ENCODE peak calls at places on chromosome 10, in nine cellular contexts. H is BE2C, Q is foreskin fibroblast, P is omental fat pad, A is GM12865, J is hippocampal formation, N is kidney glomerular epithelial cell, Z is cortex of kidney, D is EL. K is an unnamed sample.

GRCh38 chr10:35006836-35007235 is 83.3 kb downstream of the CUL2 start:
- DNase-seq in N (no peak), Q (peak; percentile 54), D (peak; percentile 67), H (no peak), A (no peak), P (no peak), J (no peak), Z (no peak), K (no peak)

GRCh38 chr10:33211123-33211878 is 123.2 kb downstream of the NRP1 start:
- DNase-seq in Z (no peak), P (no peak), J (no peak), H (no peak), Q (peak; percentile 92), D (peak; percentile 81), A (peak; percentile 20), N (peak; percentile 24), K (no peak)

GRCh38 chr10:90872648-90873020 is 860 bp downstream of the RPP30 start:
- DNase-seq in D (no peak), J (no peak), A (peak; percentile 27), P (no peak), H (no peak), Q (no peak), N (no peak), Z (no peak), K (no peak)

GRCh38 chr10:86968994-86969355 is 693 bp downstream of the ADIRF start:
- DNase-seq in P (no peak), D (no peak), Z (no peak), H (no peak), A (no peak), Q (no peak), N (no peak), J (no peak), K (no peak)

GRCh38 chr10:124527996-124528395 is 66.4 kb downstream of the LHPP start:
- DNase-seq in Z (no peak), J (no peak), A (no peak), P (no peak), D (no peak), H (no peak), Q (no peak), N (no peak), K (no peak)

GRCh38 chr10:88347022-88347421 is 236.1 kb downstream of the RNLS start:
- DNase-seq in A (no peak), J (no peak), D (no peak), P (no peak), N (no peak), Z (no peak), H (peak; percentile 55), Q (no peak), K (no peak)

GRCh38 chr10:61592581-61592980 is 70.1 kb upstream of the CABCOCO1 start:
- DNase-seq in N (no peak), P (no peak), D (peak; percentile 28), Z (no peak), Q (peak; percentile 6), A (peak; percentile 38), H (peak; percentile 17), J (no peak), K (no peak)

GRCh38 chr10:48742891-48743845 is 58.5 kb downstream of the WDFY4 start:
- DNase-seq in P (no peak), J (no peak), Z (no peak), N (no peak), A (peak; percentile 17), Q (no peak), H (no peak), D (no peak), K (no peak)

GRCh38 chr10:26486985-26487850 is 49.1 kb downstream of the APBB1IP start:
- DNase-seq in H (no peak), D (peak; percentile 98), A (peak; percentile 76), J (no peak), N (peak; percentile 97), P (no peak), Q (peak; percentile 87), Z (no peak), K (peak; percentile 100)

GRCh38 chr10:59432207-59432900 is 70.0 kb upstream of the FAM13C start:
- DNase-seq in N (peak; percentile 0), Q (peak; percentile 43), J (no peak), A (no peak), H (no peak), D (no peak), Z (no peak), P (no peak), K (peak; percentile 42)

GRCh38 chr10:122126763-122127659 is 138.0 kb downstream of the TACC2 start:
- DNase-seq in H (no peak), D (peak; percentile 96), Q (peak; percentile 95), P (no peak), J (no peak), Z (no peak), A (no peak), N (peak; percentile 76), K (peak; percentile 93)

GRCh38 chr10:75770634-75771081 is 339.2 kb downstream of the LRMDA start:
- DNase-seq in Q (peak; percentile 56), P (no peak), J (no peak), Z (no peak), H (no peak), A (no peak), D (no peak), N (no peak), K (no peak)

K was measured in renal cortical epithelial cell.